ENCODE peak calls at places on chromosomes 6 and 20, in five cellular contexts. I is ureter, H is fibroblast of the conjunctiva, C is RPMI7951, Q is RPMI8226. Y is an unnamed sample.

GRCh38 chr20:57655812-57656161 is 35.6 kb upstream of the ZBP1 start:
- DNase-seq in I (no peak), H (no peak), Q (no peak), C (no peak), Y (no peak)

GRCh38 chr6:103177800-103178199 is 1681.9 kb downstream of the HACE1 start:
- DNase-seq in H (no peak), Q (no peak), C (no peak), I (no peak), Y (no peak)

GRCh38 chr6:107458687-107459282 is 579 bp downstream of the PDSS2 start:
- DNase-seq in C (peak), Q (peak), H (no peak), I (no peak), Y (no peak)

GRCh38 chr20:21344216-21344615 is 41.1 kb downstream of the XRN2 start:
- DNase-seq in Q (no peak), I (no peak), H (no peak), C (no peak), Y (no peak)

GRCh38 chr6:37303891-37304503 is 46.1 kb upstream of the TMEM217 start:
- DNase-seq in H (peak), C (peak), I (no peak), Q (peak), Y (peak)

GRCh38 chr20:49323622-49324238 is 45.9 kb upstream of the ZNFX1 start:
- DNase-seq in I (no peak), H (peak), C (peak), Q (peak), Y (peak)

GRCh38 chr20:58826271-58826670 is 24.4 kb downstream of the GNAS-AS1 start:
- DNase-seq in H (no peak), I (no peak), Q (no peak), C (no peak), Y (no peak)

GRCh38 chr20:33830371-33830770 is 19.2 kb downstream of the CHMP4B start:
- DNase-seq in Q (no peak), I (no peak), C (peak), H (no peak), Y (no peak)

GRCh38 chr6:161549977-161550655 is 276.3 kb upstream of the AGPAT4 start:
- DNase-seq in C (no peak), H (no peak), Q (no peak), I (no peak), Y (peak)

GRCh38 chr6:110492584-110492983 is 16.2 kb upstream of the SLC22A16 start:
- DNase-seq in I (no peak), Q (no peak), H (no peak), C (no peak), Y (no peak)

GRCh38 chr6:35727206-35727934 is 9.5 kb upstream of the ARMC12 start:
- DNase-seq in I (peak), H (peak), C (peak), Q (no peak), Y (peak)

GRCh38 chr6:166240889-166241288 is 67.3 kb downstream of the PRR18 start:
- DNase-seq in C (no peak), I (no peak), H (no peak), Q (no peak), Y (no peak)

GRCh38 chr6:39314273-39314790 is at the start of gene KCNK17:
- DNase-seq in Q (no peak), I (no peak), C (no peak), H (no peak), Y (peak)

GRCh38 chr6:157219201-157220200 is 103.8 kb downstream of the TMEM242 start:
- DNase-seq in C (peak), H (no peak), I (no peak), Q (no peak), Y (peak)

GRCh38 chr20:45297786-45298497 is 8.7 kb upstream of the RBPJL start:
- DNase-seq in I (no peak), C (no peak), Q (no peak), H (no peak), Y (no peak)

GRCh38 chr6:140537834-140538680 is 1163.6 kb upstream of the CITED2 start:
- DNase-seq in Q (no peak), I (no peak), H (peak), C (peak), Y (no peak)

GRCh38 chr6:13917141-13917540 is 7.6 kb upstream of the RNF182 start:
- DNase-seq in Q (no peak), C (no peak), I (no peak), H (no peak), Y (no peak)

GRCh38 chr6:130018830-130019795 is 732 bp downstream of the L3MBTL3 start:
- DNase-seq in H (no peak), I (peak), Q (peak), C (peak), Y (peak)

GRCh38 chr20:62737971-62738881 is 29.6 kb downstream of the NTSR1 start:
- DNase-seq in I (no peak), H (no peak), C (peak), Q (peak), Y (no peak)

GRCh38 chr20:53738039-53738944 is 144.7 kb upstream of the ZNF217 start:
- DNase-seq in C (peak), Q (no peak), H (peak), I (peak), Y (peak)

GRCh38 chr6:63572733-63573139 is 456 bp downstream of the LOC128125822 start:
- DNase-seq in H (no peak), C (no peak), I (no peak), Q (no peak), Y (no peak)

GRCh38 chr6:87237804-87238203 is 82.4 kb downstream of the ZNF292 start:
- DNase-seq in I (no peak), C (peak), Q (no peak), H (peak), Y (peak)

GRCh38 chr6:42374027-42374669 is 77.6 kb downstream of the TRERF1 start:
- DNase-seq in Q (no peak), H (no peak), I (no peak), C (peak), Y (peak)

GRCh38 chr6:107495196-107495643 is 5.3 kb downstream of the SOBP start:
- DNase-seq in Q (no peak), H (no peak), I (no peak), C (no peak), Y (no peak)

Y was measured in NB4.